ENCODE peak calls at places on chromosomes 2 and 18, in six cellular contexts. One of them, this sample, is unnamed.

GRCh38 chr2:20422679-20423271 is 24.1 kb upstream of the RHOB start:
- DNase-seq in GM12878: no peak
- DNase-seq in HepG2: peak
- DNase-seq in H1: no peak
- DNase-seq in GM12891: no peak
- DNase-seq in K562: peak
- DNase-seq in this sample: no peak

GRCh38 chr2:8455236-8456148 is 226.4 kb upstream of the ID2 start:
- DNase-seq in GM12878: no peak
- DNase-seq in HepG2: no peak
- DNase-seq in H1: no peak
- DNase-seq in GM12891: no peak
- DNase-seq in K562: no peak
- DNase-seq in this sample: no peak

GRCh38 chr2:58925676-58926081 is 684.6 kb upstream of the FANCL start:
- DNase-seq in GM12878: no peak
- DNase-seq in HepG2: no peak
- DNase-seq in H1: no peak
- DNase-seq in GM12891: no peak
- DNase-seq in K562: no peak
- DNase-seq in this sample: no peak

GRCh38 chr2:146821836-146822316 is 1023.0 kb upstream of the ACVR2A start:
- DNase-seq in GM12878: no peak
- DNase-seq in HepG2: no peak
- DNase-seq in H1: no peak
- DNase-seq in GM12891: no peak
- DNase-seq in K562: no peak
- DNase-seq in this sample: no peak

GRCh38 chr2:111896576-111896975 is 1.8 kb upstream of the MERTK start:
- DNase-seq in GM12878: no peak
- DNase-seq in HepG2: no peak
- DNase-seq in H1: no peak
- DNase-seq in GM12891: no peak
- DNase-seq in K562: no peak
- DNase-seq in this sample: no peak

GRCh38 chr18:52352920-52353319 is 12.9 kb downstream of the DCC start:
- DNase-seq in GM12878: no peak
- DNase-seq in HepG2: no peak
- DNase-seq in H1: no peak
- DNase-seq in GM12891: no peak
- DNase-seq in K562: no peak
- DNase-seq in this sample: no peak

GRCh38 chr2:1736045-1736444 is 8.3 kb downstream of the PXDN start:
- DNase-seq in GM12878: no peak
- DNase-seq in HepG2: no peak
- DNase-seq in H1: no peak
- DNase-seq in GM12891: no peak
- DNase-seq in K562: no peak
- DNase-seq in this sample: no peak

GRCh38 chr2:225820828-225821227 is 421.3 kb downstream of the NYAP2 start:
- DNase-seq in GM12878: no peak
- DNase-seq in HepG2: no peak
- DNase-seq in H1: no peak
- DNase-seq in GM12891: no peak
- DNase-seq in K562: no peak
- DNase-seq in this sample: no peak

GRCh38 chr2:4976407-4976806 is 715.8 kb upstream of the SOX11 start:
- DNase-seq in GM12878: no peak
- DNase-seq in HepG2: no peak
- DNase-seq in H1: no peak
- DNase-seq in GM12891: no peak
- DNase-seq in K562: no peak
- DNase-seq in this sample: no peak

GRCh38 chr2:199471443-199472057 is 13.8 kb upstream of the SATB2 start:
- DNase-seq in GM12878: no peak
- DNase-seq in HepG2: peak
- DNase-seq in H1: no peak
- DNase-seq in GM12891: no peak
- DNase-seq in K562: peak
- DNase-seq in this sample: no peak

GRCh38 chr2:157143901-157144300 is 113.6 kb upstream of the GALNT5 start:
- DNase-seq in GM12878: no peak
- DNase-seq in HepG2: no peak
- DNase-seq in H1: no peak
- DNase-seq in GM12891: no peak
- DNase-seq in K562: no peak
- DNase-seq in this sample: no peak

GRCh38 chr2:44649426-44649825 is 287.7 kb downstream of the CAMKMT start:
- DNase-seq in GM12878: no peak
- DNase-seq in HepG2: no peak
- DNase-seq in H1: no peak
- DNase-seq in GM12891: no peak
- DNase-seq in K562: no peak
- DNase-seq in this sample: no peak

GRCh38 chr2:225842939-225843338 is 443.4 kb downstream of the NYAP2 start:
- DNase-seq in GM12878: no peak
- DNase-seq in HepG2: no peak
- DNase-seq in H1: no peak
- DNase-seq in GM12891: no peak
- DNase-seq in K562: no peak
- DNase-seq in this sample: no peak

GRCh38 chr2:24886640-24887324 is 33.3 kb downstream of the ADCY3 start:
- DNase-seq in GM12878: no peak
- DNase-seq in HepG2: no peak
- DNase-seq in H1: no peak
- DNase-seq in GM12891: no peak
- DNase-seq in K562: no peak
- DNase-seq in this sample: no peak

GRCh38 chr2:205716126-205716525 is 33.8 kb downstream of the NRP2 start:
- DNase-seq in GM12878: no peak
- DNase-seq in HepG2: no peak
- DNase-seq in H1: no peak
- DNase-seq in GM12891: no peak
- DNase-seq in K562: peak
- DNase-seq in this sample: no peak

GRCh38 chr18:49023281-49023937 is 72.6 kb upstream of the SMAD7 start:
- DNase-seq in GM12878: no peak
- DNase-seq in HepG2: no peak
- DNase-seq in H1: no peak
- DNase-seq in GM12891: no peak
- DNase-seq in K562: no peak
- DNase-seq in this sample: no peak

GRCh38 chr2:2662037-2662846 is 331.2 kb upstream of the MYT1L start:
- DNase-seq in GM12878: no peak
- DNase-seq in HepG2: no peak
- DNase-seq in H1: no peak
- DNase-seq in GM12891: no peak
- DNase-seq in K562: no peak
- DNase-seq in this sample: no peak

GRCh38 chr2:40028792-40029488 is 249.9 kb upstream of the THUMPD2 start:
- DNase-seq in GM12878: peak
- DNase-seq in HepG2: no peak
- DNase-seq in H1: no peak
- DNase-seq in GM12891: no peak
- DNase-seq in K562: no peak
- DNase-seq in this sample: no peak

GRCh38 chr2:211611061-211611518 is 927.5 kb downstream of the ERBB4 start:
- DNase-seq in GM12878: no peak
- DNase-seq in HepG2: peak
- DNase-seq in H1: no peak
- DNase-seq in GM12891: no peak
- DNase-seq in K562: no peak
- DNase-seq in this sample: no peak

GRCh38 chr2:218582085-218582484 is 13.4 kb downstream of the CNOT9 start:
- DNase-seq in GM12878: no peak
- DNase-seq in HepG2: no peak
- DNase-seq in H1: no peak
- DNase-seq in GM12891: no peak
- DNase-seq in K562: no peak
- DNase-seq in this sample: no peak

GRCh38 chr18:48928787-48929186 is 22.0 kb downstream of the SMAD7 start:
- DNase-seq in GM12878: peak
- DNase-seq in HepG2: peak
- DNase-seq in H1: no peak
- DNase-seq in GM12891: no peak
- DNase-seq in K562: no peak
- DNase-seq in this sample: peak

GRCh38 chr2:130371723-130372054 is 15.8 kb downstream of the PTPN18 start:
- DNase-seq in GM12878: no peak
- DNase-seq in HepG2: no peak
- DNase-seq in H1: no peak
- DNase-seq in GM12891: no peak
- DNase-seq in K562: no peak
- DNase-seq in this sample: no peak

GRCh38 chr2:240514631-240515030 is 43.2 kb downstream of the ANKMY1 start:
- DNase-seq in GM12878: no peak
- DNase-seq in HepG2: no peak
- DNase-seq in H1: no peak
- DNase-seq in GM12891: no peak
- DNase-seq in K562: no peak
- DNase-seq in this sample: no peak

GRCh38 chr2:100611079-100612029 is 48.6 kb downstream of the PDCL3 start:
- DNase-seq in GM12878: no peak
- DNase-seq in HepG2: no peak
- DNase-seq in H1: no peak
- DNase-seq in GM12891: no peak
- DNase-seq in K562: no peak
- DNase-seq in this sample: no peak

GRCh38 chr2:221612800-221613199 is 40.7 kb upstream of the EPHA4 start:
- DNase-seq in GM12878: no peak
- DNase-seq in HepG2: no peak
- DNase-seq in H1: no peak
- DNase-seq in GM12891: no peak
- DNase-seq in K562: no peak
- DNase-seq in this sample: no peak

GRCh38 chr2:119490653-119491195 is 33.6 kb downstream of the SCTR start:
- DNase-seq in GM12878: no peak
- DNase-seq in HepG2: no peak
- DNase-seq in H1: no peak
- DNase-seq in GM12891: no peak
- DNase-seq in K562: no peak
- DNase-seq in this sample: no peak

GRCh38 chr2:42025151-42025582 is 22.7 kb upstream of the PKDCC start:
- DNase-seq in GM12878: no peak
- DNase-seq in HepG2: no peak
- DNase-seq in H1: no peak
- DNase-seq in GM12891: no peak
- DNase-seq in K562: no peak
- DNase-seq in this sample: no peak

GRCh38 chr2:529425-529824 is 147.8 kb downstream of the TMEM18 start:
- DNase-seq in GM12878: no peak
- DNase-seq in HepG2: peak
- DNase-seq in H1: no peak
- DNase-seq in GM12891: no peak
- DNase-seq in K562: no peak
- DNase-seq in this sample: no peak

GRCh38 chr2:154189963-154190362 is 318.2 kb downstream of the GALNT13 start:
- DNase-seq in GM12878: no peak
- DNase-seq in HepG2: no peak
- DNase-seq in H1: no peak
- DNase-seq in GM12891: no peak
- DNase-seq in K562: no peak
- DNase-seq in this sample: no peak

GRCh38 chr2:130850788-130851623 is 14.3 kb downstream of the ARHGEF4 start:
- DNase-seq in GM12878: no peak
- DNase-seq in HepG2: no peak
- DNase-seq in H1: no peak
- DNase-seq in GM12891: no peak
- DNase-seq in K562: no peak
- DNase-seq in this sample: no peak

GRCh38 chr2:128442891-128443302 is 124.2 kb upstream of the HS6ST1 start:
- DNase-seq in GM12878: no peak
- DNase-seq in HepG2: no peak
- DNase-seq in H1: no peak
- DNase-seq in GM12891: no peak
- DNase-seq in K562: no peak
- DNase-seq in this sample: no peak

GRCh38 chr2:2564300-2565085 is 233.4 kb upstream of the MYT1L start:
- DNase-seq in GM12878: no peak
- DNase-seq in HepG2: no peak
- DNase-seq in H1: no peak
- DNase-seq in GM12891: no peak
- DNase-seq in K562: no peak
- DNase-seq in this sample: no peak

GRCh38 chr2:164850235-164850634 is 8.6 kb upstream of the COBLL1 start:
- DNase-seq in GM12878: no peak
- DNase-seq in HepG2: no peak
- DNase-seq in H1: no peak
- DNase-seq in GM12891: no peak
- DNase-seq in K562: no peak
- DNase-seq in this sample: no peak

GRCh38 chr2:216665240-216665639 is 30.1 kb downstream of the IGFBP5 start:
- DNase-seq in GM12878: no peak
- DNase-seq in HepG2: no peak
- DNase-seq in H1: no peak
- DNase-seq in GM12891: no peak
- DNase-seq in K562: no peak
- DNase-seq in this sample: no peak
- TF ChIP-seq POLR2AphosphoS5 in GM12878: no peak
- TF ChIP-seq POLR2AphosphoS5 in HepG2: no peak
- TF ChIP-seq POLR2AphosphoS5 in H1: no peak
- TF ChIP-seq POLR2AphosphoS5 in GM12891: no peak
- TF ChIP-seq POLR2AphosphoS5 in K562: no peak
- TF ChIP-seq POLR2AphosphoS5 in this sample: no peak

DNA sequence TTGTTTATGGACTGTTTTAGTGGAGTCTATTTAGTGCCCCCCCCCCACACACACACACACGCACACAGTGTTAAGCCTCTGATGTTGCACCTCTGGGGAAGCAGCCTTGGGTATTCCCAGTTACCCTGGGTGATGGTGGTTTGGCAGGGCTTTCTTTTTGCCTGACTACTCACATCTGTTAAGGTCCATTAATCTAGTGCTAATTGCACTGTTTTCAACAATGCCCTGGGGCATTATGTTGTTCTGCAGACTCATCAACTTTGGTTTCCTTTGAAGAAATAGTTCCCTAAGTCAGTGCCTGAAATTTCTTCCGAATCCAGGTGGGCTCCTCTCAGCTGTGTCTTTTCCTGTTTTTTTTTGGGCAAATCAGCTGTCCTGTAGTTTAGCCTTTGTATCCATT is 34.7 kb downstream of the SPOPL start:
- DNase-seq in GM12878: peak
- DNase-seq in HepG2: no peak
- DNase-seq in H1: no peak
- DNase-seq in GM12891: no peak
- DNase-seq in K562: no peak
- DNase-seq in this sample: no peak
- TF ChIP-seq TAF1 in GM12878: no peak
- TF ChIP-seq TAF1 in HepG2: no peak
- TF ChIP-seq TAF1 in H1: no peak
- TF ChIP-seq TAF1 in GM12891: no peak
- TF ChIP-seq TAF1 in K562: no peak
- TF ChIP-seq TAF1 in this sample: no peak

GRCh38 chr2:232550351-232551261 is at the start of the genes EIF4E2 and TIGD1:
- DNase-seq in GM12878: peak
- DNase-seq in HepG2: peak
- DNase-seq in H1: peak
- DNase-seq in GM12891: peak
- DNase-seq in K562: peak
- DNase-seq in this sample: peak
- TF ChIP-seq POLR2A in GM12878: peak
- TF ChIP-seq POLR2A in HepG2: peak
- TF ChIP-seq POLR2A in H1: peak
- TF ChIP-seq POLR2A in GM12891: peak
- TF ChIP-seq POLR2A in K562: peak
- TF ChIP-seq POLR2A in this sample: peak

GRCh38 chr18:12317664-12318333 is 9.8 kb downstream of the TUBB6 start:
- DNase-seq in GM12878: no peak
- DNase-seq in HepG2: no peak
- DNase-seq in H1: no peak
- DNase-seq in GM12891: no peak
- DNase-seq in K562: no peak
- DNase-seq in this sample: no peak
- TF ChIP-seq POLR2AphosphoS5 in GM12878: no peak
- TF ChIP-seq POLR2AphosphoS5 in HepG2: no peak
- TF ChIP-seq POLR2AphosphoS5 in H1: no peak
- TF ChIP-seq POLR2AphosphoS5 in GM12891: no peak
- TF ChIP-seq POLR2AphosphoS5 in K562: no peak
- TF ChIP-seq POLR2AphosphoS5 in this sample: no peak

This sample was measured in GM12892.